ENCODE peak calls at places on chromosome 3, in five cellular contexts. E is GM23248, F is hepatocyte, W is astrocyte, I is fibroblast of lung. J is an unnamed sample.

GRCh38 chr3:15337963-15338362 is 5.6 kb upstream of the SH3BP5 start:
- DNase-seq in E (no peak), F (no peak), W (no peak), I (no peak), J (no peak)

GRCh38 chr3:115986555-115987207 is 363.4 kb downstream of the GAP43 start:
- DNase-seq in E (peak), F (peak), W (peak), I (peak), J (no peak)

GRCh38 chr3:46947981-46948791 is 28.4 kb downstream of the CCDC12 start:
- DNase-seq in E (peak), F (peak), W (peak), I (peak), J (no peak)

GRCh38 chr3:22986958-22987357 is 216.2 kb upstream of the UBE2E2 start:
- DNase-seq in E (no peak), F (peak), W (no peak), I (no peak), J (no peak)

GRCh38 chr3:54527953-54528352 is 399.9 kb downstream of the LRTM1 start:
- DNase-seq in E (peak), F (no peak), W (peak), I (peak), J (no peak)

GRCh38 chr3:78660958-78661357 is 1106.8 kb downstream of the ROBO1 start:
- DNase-seq in E (peak), F (no peak), W (no peak), I (peak), J (no peak)

GRCh38 chr3:104629038-104629437 is 737.7 kb upstream of the ALCAM start:
- DNase-seq in E (peak), F (no peak), W (peak), I (peak), J (peak)

GRCh38 chr3:126545544-126545943 is 13.2 kb downstream of the C3orf22 start:
- DNase-seq in E (no peak), F (no peak), W (no peak), I (no peak), J (no peak)

GRCh38 chr3:114824014-114824413 is 323.1 kb downstream of the ZBTB20 start:
- DNase-seq in E (no peak), F (no peak), W (no peak), I (no peak), J (no peak)

GRCh38 chr3:162641317-162641716 is 1144.7 kb downstream of the OTOL1 start:
- DNase-seq in E (peak), F (no peak), W (no peak), I (no peak), J (no peak)

GRCh38 chr3:169430687-169431404 is 232.7 kb downstream of the MECOM start:
- DNase-seq in E (no peak), F (peak), W (peak), I (peak), J (no peak)

GRCh38 chr3:196406806-196407470 is 25.3 kb downstream of the UBXN7 start:
- DNase-seq in E (peak), F (peak), W (peak), I (peak), J (peak)

GRCh38 chr3:197795200-197795599 is 4.1 kb downstream of the LRCH3 start:
- DNase-seq in E (peak), F (no peak), W (peak), I (peak), J (no peak)

GRCh38 chr3:47932431-47932830 is 83.8 kb downstream of the MAP4 start:
- DNase-seq in E (peak), F (no peak), W (peak), I (no peak), J (no peak)

GRCh38 chr3:152280539-152280938 is 11.8 kb downstream of the MBNL1 start:
- DNase-seq in E (no peak), F (no peak), W (no peak), I (no peak), J (no peak)
- H3K27ac ChIP-seq in E (peak), F (no peak), W (no peak), I (no peak), J (no peak)

GRCh38 chr3:16552757-16553156 is 39.3 kb upstream of the RFTN1 start:
- DNase-seq in E (no peak), F (no peak), W (no peak), I (no peak), J (no peak)
- H3K4me3 ChIP-seq in E (no peak), F (no peak), W (no peak), I (no peak), J (no peak)

GRCh38 chr3:189331002-189331418 is 159.2 kb downstream of the TPRG1 start:
- DNase-seq in E (no peak), F (no peak), W (no peak), I (no peak), J (no peak)
- H3K27ac ChIP-seq in E (no peak), F (no peak), W (no peak), I (no peak), J (no peak)

GRCh38 chr3:120417272-120417911 is 33.4 kb downstream of the FSTL1 start:
- DNase-seq in E (peak), F (peak), W (peak), I (peak), J (peak)
- H3K4me3 ChIP-seq in E (peak), F (no peak), W (no peak), I (peak), J (peak)

DNA sequence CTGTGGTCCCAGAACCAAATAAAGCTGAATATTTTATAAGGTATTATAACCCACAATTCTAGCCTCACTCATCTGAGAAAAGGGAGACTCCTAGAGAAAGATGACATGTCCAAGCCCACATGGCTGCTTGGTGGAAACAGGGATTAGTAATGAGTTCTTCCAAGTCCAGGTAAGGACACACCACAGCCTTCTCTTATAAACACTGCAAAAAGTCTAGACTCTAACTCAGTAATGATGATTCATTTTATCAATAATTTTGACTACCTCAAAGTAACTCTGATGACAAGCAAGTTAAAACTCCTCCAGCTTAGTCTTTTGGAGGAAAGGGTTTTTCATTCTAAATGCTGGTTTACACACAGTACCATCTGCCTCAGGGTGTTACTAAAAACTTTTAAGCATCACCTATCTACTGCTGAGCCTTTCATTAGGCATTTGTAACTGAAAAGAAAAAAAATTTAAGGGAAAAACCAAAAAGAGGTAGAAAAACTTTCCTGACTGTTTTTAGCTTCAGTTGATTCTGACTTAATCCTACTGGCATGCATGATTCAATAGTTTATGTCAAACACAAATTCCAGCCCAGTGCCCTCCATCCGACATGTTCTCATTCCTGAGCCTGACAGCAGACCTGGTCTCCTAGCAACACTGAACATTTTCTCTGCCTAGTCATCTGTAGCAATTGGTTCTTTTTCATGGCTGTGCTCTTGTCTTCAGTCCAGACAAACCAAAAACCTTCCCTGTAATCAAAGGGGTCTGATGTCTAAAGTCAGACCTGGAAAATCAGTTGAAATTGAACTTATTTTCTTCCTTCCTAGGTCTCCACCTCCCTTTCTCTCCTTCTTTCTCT is 43.9 kb downstream of the P3H2 start:
- DNase-seq in E (peak), F (peak), W (peak), I (peak), J (peak)
- H3K27ac ChIP-seq in E (peak), F (peak), W (peak), I (peak), J (peak)

GRCh38 chr3:45035441-45036301 is 9.6 kb downstream of the CLEC3B start:
- DNase-seq in E (no peak), F (peak), W (no peak), I (peak), J (no peak)
- H3K4me3 ChIP-seq in E (no peak), F (peak), W (peak), I (no peak), J (peak)

DNA sequence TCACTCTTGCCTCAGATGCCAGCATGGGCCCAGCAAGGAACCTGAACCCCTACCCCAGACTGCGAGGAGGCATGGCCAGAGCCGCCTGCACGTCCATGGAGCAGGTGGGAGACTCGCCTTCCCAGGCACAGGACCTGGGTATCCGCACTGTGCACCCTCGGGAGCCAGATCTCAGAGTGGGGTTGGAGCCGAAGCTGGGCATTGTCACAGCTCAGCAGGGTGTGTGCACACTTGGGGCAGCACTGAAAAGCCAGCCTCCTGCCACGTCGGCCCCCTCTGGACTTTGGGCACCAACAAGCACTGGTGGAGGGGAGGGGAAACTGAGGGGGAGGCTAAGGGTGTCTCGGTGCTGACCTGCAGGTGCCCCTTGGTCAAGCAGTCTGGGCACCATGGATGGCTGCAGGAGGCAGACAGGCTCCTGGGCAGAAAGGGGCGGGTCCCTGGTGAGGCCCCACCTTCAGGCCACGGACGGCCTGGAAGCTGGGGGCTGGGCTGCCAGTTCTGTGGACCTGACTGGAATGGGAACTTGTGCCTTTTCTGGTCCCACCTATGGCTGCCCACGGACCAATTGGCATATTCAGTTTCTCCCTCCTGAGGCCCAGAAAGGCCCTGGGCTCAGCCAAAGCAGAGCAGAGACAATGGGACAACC is 49.2 kb downstream of the SLC6A20 start:
- DNase-seq in E (no peak), F (no peak), W (no peak), I (no peak), J (no peak)
- H3K27ac ChIP-seq in E (no peak), F (no peak), W (no peak), I (no peak), J (no peak)

GRCh38 chr3:32432711-32433530 is 41.3 kb downstream of the CMTM7 start:
- DNase-seq in E (peak), F (no peak), W (no peak), I (peak), J (no peak)
- H3K4me3 ChIP-seq in E (no peak), F (no peak), W (no peak), I (no peak), J (no peak)